ENCODE peak calls at places on chromosomes 12 and 14, in nine cellular contexts. P is substantia nigra; L is breast epithelium; V is pancreas; W is IMR-90; U is caudate nucleus; Y is CD4-positive, alpha-beta memory T cell; Q is right cardiac atrium; O is SJSA1. T is an unnamed sample.

GRCh38 chr12:68223067-68223747 is 2.4 kb downstream of the IL26 start:
- DNase-seq in P (peak; percentile 22), L (peak; percentile 66), V (peak; percentile 70), W (peak; percentile 89), U (peak; percentile 88), Y (peak; percentile 71), Q (peak; percentile 75), O (peak; percentile 55), T (peak; percentile 45)

GRCh38 chr14:99670361-99671229 is 13.5 kb upstream of the CYP46A1 start:
- DNase-seq in P (no peak), L (no peak), V (no peak), W (peak; percentile 59), U (no peak), Y (no peak), Q (no peak), O (no peak), T (no peak)

GRCh38 chr12:120468271-120468845 is 1.2 kb downstream of the SRSF9 start:
- DNase-seq in P (peak; percentile 29), L (peak; percentile 34), V (peak; percentile 49), W (peak; percentile 57), U (no peak), Y (no peak), Q (peak; percentile 30), O (peak; percentile 53), T (no peak)

GRCh38 chr14:100622234-100622633 is 35.0 kb upstream of the BEGAIN start:
- DNase-seq in P (no peak), L (no peak), V (no peak), W (no peak), U (no peak), Y (no peak), Q (no peak), O (no peak), T (no peak)

GRCh38 chr12:70994217-70994788 is 73.8 kb upstream of the PTPRR start:
- DNase-seq in P (no peak), L (no peak), V (no peak), W (peak; percentile 42), U (no peak), Y (no peak), Q (no peak), O (no peak), T (no peak)

GRCh38 chr12:14111230-14111865 is 129.9 kb upstream of the GRIN2B start:
- DNase-seq in P (no peak), L (no peak), V (no peak), W (no peak), U (peak; percentile 70), Y (no peak), Q (no peak), O (no peak), T (no peak)

GRCh38 chr12:104055686-104056388 is 5.8 kb upstream of the GLT8D2 start:
- DNase-seq in P (no peak), L (peak; percentile 70), V (peak; percentile 91), W (peak; percentile 47), U (no peak), Y (no peak), Q (peak; percentile 72), O (no peak), T (no peak)

GRCh38 chr14:101196795-101197590 is 293.5 kb upstream of the RTL1 start:
- DNase-seq in P (no peak), L (no peak), V (no peak), W (no peak), U (no peak), Y (no peak), Q (no peak), O (no peak), T (no peak)

GRCh38 chr12:87140257-87140656 is 884.1 kb upstream of the MGAT4C start:
- DNase-seq in P (no peak), L (no peak), V (no peak), W (peak; percentile 62), U (no peak), Y (no peak), Q (no peak), O (no peak), T (no peak)

GRCh38 chr14:34180428-34180827 is 229.6 kb upstream of the EGLN3 start:
- DNase-seq in P (no peak), L (no peak), V (no peak), W (no peak), U (no peak), Y (no peak), Q (no peak), O (no peak), T (no peak)

GRCh38 chr14:65321370-65321875 is 91.1 kb upstream of the FUT8 start:
- DNase-seq in P (no peak), L (no peak), V (no peak), W (no peak), U (no peak), Y (no peak), Q (no peak), O (no peak), T (no peak)

GRCh38 chr14:23299558-23299957 is 3.1 kb downstream of the PPP1R3E start:
- DNase-seq in P (no peak), L (no peak), V (no peak), W (peak; percentile 70), U (peak; percentile 21), Y (peak; percentile 24), Q (no peak), O (peak; percentile 28), T (peak; percentile 45)

GRCh38 chr14:74333909-74334308 is 14.4 kb upstream of the VRTN start:
- DNase-seq in P (no peak), L (no peak), V (no peak), W (peak; percentile 85), U (no peak), Y (no peak), Q (no peak), O (peak; percentile 11), T (peak; percentile 53)

GRCh38 chr12:45284096-45284901 is 68.4 kb downstream of the ANO6 start:
- DNase-seq in P (no peak), L (no peak), V (no peak), W (peak; percentile 87), U (no peak), Y (no peak), Q (no peak), O (peak; percentile 80), T (no peak)

GRCh38 chr14:58737511-58737910 is 99.7 kb downstream of the DACT1 start:
- DNase-seq in P (no peak), L (no peak), V (no peak), W (no peak), U (no peak), Y (no peak), Q (no peak), O (no peak), T (no peak)

GRCh38 chr14:69152181-69152943 is 557 bp downstream of the DCAF5 start:
- DNase-seq in P (no peak), L (no peak), V (no peak), W (no peak), U (no peak), Y (no peak), Q (peak; percentile 14), O (peak; percentile 10), T (no peak)

GRCh38 chr14:67187210-67187609 is 2.0 kb upstream of the GARIN2 start:
- DNase-seq in P (no peak), L (no peak), V (no peak), W (peak; percentile 89), U (peak; percentile 33), Y (no peak), Q (no peak), O (peak; percentile 43), T (peak; percentile 29)

GRCh38 chr12:68175566-68176033 is 16.1 kb upstream of the IFNG start:
- DNase-seq in P (no peak), L (no peak), V (no peak), W (no peak), U (no peak), Y (peak; percentile 81), Q (no peak), O (no peak), T (no peak)

GRCh38 chr14:61355892-61356325 is 34.5 kb downstream of the PRKCH start:
- DNase-seq in P (no peak), L (peak; percentile 83), V (no peak), W (peak; percentile 11), U (no peak), Y (no peak), Q (peak; percentile 71), O (peak; percentile 77), T (peak; percentile 96)

GRCh38 chr14:99207456-99207855 is 64.5 kb downstream of the BCL11B start:
- DNase-seq in P (no peak), L (no peak), V (no peak), W (no peak), U (no peak), Y (no peak), Q (no peak), O (no peak), T (no peak)

DNA sequence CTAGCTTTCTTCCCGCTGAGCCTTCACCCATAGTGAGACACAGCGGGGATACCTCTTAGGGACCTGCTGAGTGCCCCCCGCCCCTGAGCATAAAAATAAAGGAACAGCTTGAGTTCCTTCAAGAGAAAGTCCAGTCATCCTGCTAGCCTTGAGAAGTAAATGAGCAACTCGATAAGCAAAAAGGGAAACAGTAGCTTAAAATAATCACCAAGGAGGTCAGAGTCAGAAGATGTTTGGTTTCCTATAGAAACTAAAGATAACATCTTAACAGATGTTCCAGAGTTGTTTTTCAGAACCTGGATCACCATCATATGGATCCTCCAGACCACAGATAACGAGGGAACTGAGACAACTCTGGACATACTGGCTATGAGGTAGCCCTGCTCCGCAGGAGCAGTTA is 94.0 kb downstream of the BCAT1 start:
- DNase-seq in P (no peak), L (no peak), V (no peak), W (peak; percentile 61), U (no peak), Y (no peak), Q (no peak), O (no peak), T (no peak)
- H3K27ac ChIP-seq in P (no peak overlapping the region), L (no peak overlapping the region), V (peak overlapping the region; percentile 78), W (no peak overlapping the region), U (no peak overlapping the region), Y (no peak overlapping the region), Q (no peak overlapping the region), O (peak overlapping the region; percentile 74), T (peak overlapping the region; percentile 16)

GRCh38 chr12:49033611-49034286 is 15.2 kb upstream of the PRKAG1 start:
- DNase-seq in P (no peak), L (no peak), V (no peak), W (no peak), U (peak; percentile 27), Y (no peak), Q (no peak), O (no peak), T (no peak)
- H3K27ac ChIP-seq in P (peak overlapping the region; percentile 51), L (no peak overlapping the region), V (no peak overlapping the region), W (no peak overlapping the region), U (peak overlapping the region; percentile 40), Y (no peak overlapping the region), Q (no peak overlapping the region), O (no peak overlapping the region), T (no peak overlapping the region)

GRCh38 chr14:53924754-53925153 is 31.9 kb downstream of the BMP4 start:
- DNase-seq in P (no peak), L (no peak), V (no peak), W (peak; percentile 95), U (no peak), Y (no peak), Q (no peak), O (peak; percentile 76), T (peak; percentile 95)
- H3K27ac ChIP-seq in P (no peak overlapping the region), L (no peak overlapping the region), V (no peak overlapping the region), W (no peak overlapping the region), U (no peak overlapping the region), Y (no peak overlapping the region), Q (no peak overlapping the region), O (peak overlapping the region; percentile 42), T (peak overlapping the region; percentile 65)

DNA sequence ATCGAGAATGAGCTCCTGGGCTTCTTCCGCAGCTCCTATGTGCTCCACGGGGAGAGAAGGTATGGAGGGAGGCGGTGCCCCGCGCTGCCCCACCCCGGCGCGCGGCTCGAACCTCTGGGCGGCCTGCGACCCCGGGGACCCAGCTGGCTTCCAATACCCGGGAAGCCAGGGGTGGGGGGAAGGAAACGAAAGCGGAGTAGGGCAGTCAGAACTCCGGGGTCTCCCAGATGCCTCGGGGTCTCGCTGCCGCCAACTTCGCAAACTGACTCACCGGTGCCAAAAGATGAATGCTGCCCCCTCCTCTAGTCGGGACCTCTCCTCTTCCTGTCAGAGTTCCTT is 1.3 kb downstream of the TRHDE start:
- DNase-seq in P (no peak), L (no peak), V (peak; percentile 37), W (no peak), U (no peak), Y (no peak), Q (peak; percentile 13), O (no peak), T (no peak)
- H3K27ac ChIP-seq in P (no peak overlapping the region), L (no peak overlapping the region), V (peak overlapping the region; percentile 81), W (peak overlapping the region; percentile 99), U (no peak overlapping the region), Y (no peak overlapping the region), Q (no peak overlapping the region), O (peak overlapping the region; percentile 65), T (no peak overlapping the region)

T was measured in epithelial cell of prostate.